ENCODE peak calls at places on chromosomes 1 and 21, in five cellular contexts. S is neuronal stem cell, I is IMR-90, L is mesenchymal stem cell, Q is H9. M is an unnamed sample.
A peak's percentile ranks its signal among the peaks of the same experiment; 100 is the strongest.

GRCh38 chr1:46969014-46969619 is 27.8 kb upstream of the CYP4A11 start:
- DNase-seq in S (no peak), Q (no peak), L (no peak), I (no peak), M (peak; percentile 35)

GRCh38 chr1:236608930-236609726 is 4.8 kb upstream of the HEATR1 start:
- DNase-seq in S (peak; percentile 48), L (peak; percentile 63), Q (peak; percentile 69), I (peak; percentile 35), M (peak; percentile 76)

GRCh38 chr1:8860738-8861516 is 17.6 kb downstream of the ENO1 start:
- DNase-seq in I (no peak), L (no peak), S (no peak), Q (no peak), M (no peak)

GRCh38 chr1:57400041-57400440 is 23.8 kb downstream of the DAB1 start:
- DNase-seq in L (no peak), S (no peak), I (no peak), Q (no peak), M (no peak)

GRCh38 chr21:41548781-41549180 is 40.8 kb upstream of the TMPRSS2 start:
- DNase-seq in I (no peak), S (peak; percentile 11), Q (no peak), L (no peak), M (no peak)

GRCh38 chr1:80194221-80194620 is 1187.7 kb upstream of the ADGRL4 start:
- DNase-seq in Q (no peak), L (no peak), I (no peak), S (no peak), M (no peak)

GRCh38 chr1:203491664-203492485 is 2.1 kb upstream of the OPTC start:
- DNase-seq in Q (no peak), S (no peak), L (no peak), I (no peak), M (peak; percentile 21)

GRCh38 chr1:106727171-106727570 is 329.3 kb upstream of the PRMT6 start:
- DNase-seq in S (no peak), I (no peak), L (no peak), Q (no peak), M (peak; percentile 41)

GRCh38 chr1:8239306-8240023 is 78.4 kb upstream of the SLC45A1 start:
- DNase-seq in S (peak; percentile 71), I (peak; percentile 39), L (peak; percentile 89), Q (peak; percentile 85), M (peak; percentile 91)

GRCh38 chr1:168550971-168551370 is 7.2 kb upstream of the XCL2 start:
- DNase-seq in S (no peak), I (no peak), Q (no peak), L (peak; percentile 10), M (no peak)

GRCh38 chr1:193183019-193183643 is 3.3 kb downstream of the B3GALT2 start:
- DNase-seq in L (peak; percentile 65), S (peak; percentile 37), I (peak; percentile 71), Q (no peak), M (peak; percentile 51)

GRCh38 chr1:223515416-223515815 is 122.2 kb downstream of the CCDC185 start:
- DNase-seq in Q (no peak), S (no peak), L (no peak), I (no peak), M (no peak)

GRCh38 chr1:169999357-169999756 is 75.1 kb downstream of the KIFAP3 start:
- DNase-seq in L (peak; percentile 43), S (no peak), Q (no peak), I (peak; percentile 84), M (no peak)

GRCh38 chr1:64330839-64331238 is 127.4 kb downstream of the UBE2U start:
- DNase-seq in Q (no peak), I (no peak), S (no peak), L (no peak), M (no peak)

GRCh38 chr21:34129039-34129891 is 55.9 kb downstream of the MRPS6 start:
- DNase-seq in S (peak; percentile 42), Q (peak; percentile 58), L (peak; percentile 93), I (peak; percentile 92), M (peak; percentile 87)

GRCh38 chr21:26966360-26966977 is 419 bp downstream of the ADAMTS5 start:
- DNase-seq in I (peak; percentile 37), L (peak; percentile 44), Q (peak; percentile 71), S (no peak), M (peak; percentile 73)

GRCh38 chr1:202112864-202113689 is 9.6 kb upstream of the GPR37L1 start:
- DNase-seq in I (peak; percentile 11), Q (no peak), L (peak; percentile 23), S (no peak), M (no peak)

GRCh38 chr1:218273757-218274505 is 11.2 kb upstream of the RRP15 start:
- DNase-seq in I (no peak), Q (no peak), S (no peak), L (no peak), M (no peak)

GRCh38 chr21:45818904-45819285 is 162.7 kb upstream of the COL6A1 start:
- DNase-seq in I (peak; percentile 84), L (peak; percentile 93), S (no peak), Q (no peak), M (no peak)

GRCh38 chr1:29415156-29415830 is 179.0 kb downstream of the PTPRU start:
- DNase-seq in Q (peak; percentile 74), L (no peak), S (no peak), I (no peak), M (peak; percentile 81)

GRCh38 chr1:63802109-63802508 is 28.3 kb downstream of the ROR1 start:
- DNase-seq in L (no peak), Q (no peak), S (no peak), I (no peak), M (peak; percentile 36)

GRCh38 chr1:16226495-16227179 is 10.3 kb downstream of the CPLANE2 start:
- DNase-seq in Q (peak; percentile 93), I (no peak), S (no peak), L (peak; percentile 39), M (peak; percentile 87)

GRCh38 chr1:74964508-74964907 is 169.7 kb upstream of the LHX8 start:
- DNase-seq in Q (no peak), L (no peak), I (no peak), S (no peak), M (no peak)

GRCh38 chr1:4932666-4933065 is 278.3 kb downstream of the AJAP1 start:
- DNase-seq in L (no peak), I (no peak), S (no peak), Q (no peak), M (no peak)

GRCh38 chr1:151782741-151783140 is 7.6 kb downstream of the TDRKH start:
- DNase-seq in I (no peak), L (no peak), Q (no peak), S (no peak), M (no peak)
- H2BK15ac ChIP-seq in I (no peak overlapping the region), L (no peak overlapping the region), Q (no peak overlapping the region), S (no peak overlapping the region), M (no peak overlapping the region)

GRCh38 chr21:44049182-44049581 is 37.1 kb downstream of the TRAPPC10 start:
- DNase-seq in Q (no peak), L (no peak), I (no peak), S (no peak), M (no peak)

GRCh38 chr21:44050276-44050675 is 38.2 kb downstream of the TRAPPC10 start:
- DNase-seq in S (no peak), L (no peak), Q (no peak), I (no peak), M (no peak)

GRCh38 chr21:44047996-44048560 is 36.0 kb downstream of the TRAPPC10 start:
- DNase-seq in I (no peak), L (no peak), S (no peak), Q (no peak), M (no peak)

GRCh38 chr21:44051462-44051941 is 39.4 kb downstream of the TRAPPC10 start:
- DNase-seq in S (no peak), L (peak; percentile 78), I (peak; percentile 55), Q (no peak), M (no peak)

DNA sequence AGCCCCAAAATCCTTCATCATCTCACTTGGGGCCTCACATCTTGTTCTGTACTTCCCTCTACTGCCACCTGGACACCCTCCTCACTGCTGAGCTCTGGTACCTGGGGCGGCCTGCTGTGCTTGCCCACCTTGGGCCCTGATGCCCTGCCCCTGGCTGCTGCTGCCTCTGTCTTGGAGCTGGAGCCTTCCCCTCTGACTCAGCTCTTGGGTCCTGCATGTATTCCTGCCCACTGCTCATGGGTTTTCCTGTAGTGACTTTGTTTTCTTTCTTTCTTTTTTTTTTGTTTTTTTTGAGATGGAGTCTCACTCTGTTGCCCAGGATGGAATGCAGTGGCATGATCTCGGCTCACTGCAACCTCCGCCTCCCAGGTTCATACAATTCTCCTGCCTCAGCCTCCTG is 37.5 kb downstream of the TRAPPC10 start:
- DNase-seq in Q (no peak), I (no peak), S (no peak), L (no peak), M (no peak)
- H3K4ac ChIP-seq in Q (no peak overlapping the region), I (no peak overlapping the region), S (no peak overlapping the region), L (no peak overlapping the region), M (no peak overlapping the region)

DNA sequence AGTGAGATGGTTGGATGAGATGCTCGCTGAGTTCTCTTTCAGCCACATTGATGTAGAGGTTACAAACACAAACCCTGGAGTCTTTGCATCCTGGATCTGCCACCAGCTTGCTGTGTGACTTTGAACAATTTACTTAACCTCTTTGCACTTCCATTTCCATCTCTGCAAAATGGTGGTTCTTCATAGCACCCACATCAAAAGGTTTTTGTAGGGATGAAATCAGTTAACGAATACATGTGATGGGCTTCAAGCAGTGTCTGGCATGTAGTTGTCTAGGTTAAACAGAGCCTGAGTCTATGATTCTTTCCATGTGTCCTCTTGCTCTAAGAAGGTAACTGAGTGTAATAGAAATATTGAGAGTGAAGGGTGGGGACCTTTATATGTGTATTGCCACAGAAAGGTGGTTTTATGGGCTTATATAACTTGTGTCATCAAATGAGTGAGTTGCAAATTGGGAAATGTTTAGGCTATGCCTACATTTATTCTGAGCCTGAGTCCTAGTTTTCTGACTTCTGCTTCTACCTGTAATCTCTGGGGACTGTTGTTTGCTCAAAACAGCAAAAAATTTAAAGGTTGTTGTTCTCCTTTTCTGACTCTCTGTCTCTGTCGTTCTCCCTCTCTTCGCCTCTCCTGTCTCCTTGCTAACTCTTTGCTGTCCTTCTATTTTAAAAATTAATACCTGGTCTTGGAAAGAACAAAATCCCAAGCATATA is 27.3 kb upstream of the LRRN2 start:
- DNase-seq in L (no peak), I (no peak), Q (no peak), S (no peak), M (no peak)
- H2BK15ac ChIP-seq in L (no peak overlapping the region), I (no peak overlapping the region), Q (no peak overlapping the region), S (no peak overlapping the region), M (no peak overlapping the region)

DNA sequence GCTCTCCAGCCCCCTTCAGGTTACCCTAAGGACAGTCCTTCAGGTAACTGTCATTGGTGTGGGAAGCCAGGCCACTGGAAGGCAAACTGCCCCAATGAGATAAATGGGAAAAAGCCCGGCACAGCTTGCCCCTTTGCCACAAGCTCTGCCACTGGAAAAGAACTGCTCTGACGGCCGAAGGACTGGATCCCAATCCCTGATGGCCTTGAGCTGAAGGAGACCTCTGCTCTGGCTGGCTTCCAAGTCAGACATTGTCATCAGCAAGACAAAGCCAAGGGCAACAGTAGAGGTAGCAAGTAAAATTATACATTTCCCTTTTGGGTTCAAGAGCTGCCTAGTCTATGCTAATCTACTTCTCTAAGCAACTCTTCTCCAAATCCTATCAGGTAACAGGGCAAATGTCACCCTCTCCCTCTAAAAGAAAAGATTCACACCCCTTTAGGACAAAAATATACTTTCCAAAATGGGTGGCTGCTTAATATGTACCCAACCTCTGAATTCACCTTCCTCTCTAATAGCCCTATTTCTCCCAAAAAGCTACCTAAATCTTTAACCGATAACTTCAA is 145.8 kb downstream of the ADSS2 start:
- DNase-seq in Q (no peak), L (no peak), I (no peak), S (no peak), M (no peak)
- H3K4ac ChIP-seq in Q (no peak overlapping the region), L (no peak overlapping the region), I (no peak overlapping the region), S (no peak overlapping the region), M (no peak overlapping the region)

M was measured in mesendoderm.